ENCODE peak calls at places on chromosomes 12 and 14, in eight cellular contexts. W is endothelial cell, R is astrocyte of the spinal cord, U is neural crest cell, O is left ventricle myocardium inferior, X is brain microvascular endothelial cell, N is bronchial epithelial cell, M is nephron progenitor cell. K is an unnamed sample.

GRCh38 chr14:56271988-56272387 is 153.8 kb downstream of the PELI2 start:
- DNase-seq in W (no peak), R (peak; percentile 85), U (no peak), O (no peak), X (peak; percentile 71), N (peak; percentile 59), M (no peak), K (peak; percentile 57)

GRCh38 chr14:43308411-43308810 is 1198.7 kb downstream of the FSCB start:
- DNase-seq in W (no peak), R (no peak), U (no peak), O (no peak), X (no peak), N (no peak), M (no peak), K (no peak)

GRCh38 chr14:66965831-66966230 is 223.4 kb upstream of the GARIN2 start:
- DNase-seq in W (no peak), R (peak; percentile 1), U (no peak), O (no peak), X (no peak), N (peak; percentile 29), M (no peak), K (peak; percentile 57)

GRCh38 chr12:122862110-122862634 is 26.9 kb downstream of the HIP1R start:
- DNase-seq in W (no peak), R (no peak), U (no peak), O (no peak), X (no peak), N (no peak), M (no peak), K (no peak)

GRCh38 chr12:31531908-31532307 is 59.0 kb downstream of the DENND5B start:
- DNase-seq in W (no peak), R (no peak), U (no peak), O (no peak), X (no peak), N (no peak), M (no peak), K (no peak)

GRCh38 chr12:68189766-68190700 is 30.5 kb upstream of the IFNG start:
- DNase-seq in W (no peak), R (peak; percentile 88), U (no peak), O (no peak), X (peak; percentile 64), N (peak; percentile 83), M (no peak), K (peak; percentile 11)

GRCh38 chr12:120856980-120857379 is 47.2 kb downstream of the SPPL3 start:
- DNase-seq in W (no peak), R (no peak), U (no peak), O (no peak), X (no peak), N (peak; percentile 29), M (no peak), K (peak; percentile 20)

GRCh38 chr14:73685328-73685727 is 28.9 kb downstream of the PNMA1 start:
- DNase-seq in W (no peak), R (no peak), U (no peak), O (no peak), X (no peak), N (no peak), M (no peak), K (no peak)

GRCh38 chr12:79706156-79706555 is 15.4 kb upstream of the PAWR start:
- DNase-seq in W (no peak), R (no peak), U (no peak), O (no peak), X (no peak), N (peak; percentile 95), M (no peak), K (peak; percentile 61)

GRCh38 chr12:82655751-82656150 is 31.0 kb upstream of the TMTC2 start:
- DNase-seq in W (no peak), R (no peak), U (no peak), O (no peak), X (no peak), N (no peak), M (no peak), K (no peak)

GRCh38 chr12:128938886-128939285 is 85.6 kb downstream of the GLT1D1 start:
- DNase-seq in W (no peak), R (no peak), U (no peak), O (no peak), X (no peak), N (peak; percentile 55), M (no peak), K (no peak)

GRCh38 chr14:33617154-33617553 is 333.7 kb downstream of the EGLN3 start:
- DNase-seq in W (no peak), R (peak; percentile 87), U (no peak), O (no peak), X (peak; percentile 25), N (peak; percentile 83), M (no peak), K (peak; percentile 66)

GRCh38 chr14:106812788-106813476 is 1286.5 kb downstream of the TMEM121 start:
- DNase-seq in W (no peak), R (no peak), U (no peak), O (no peak), X (no peak), N (no peak), M (no peak), K (no peak)

GRCh38 chr14:102592969-102593840 is 756 bp downstream of the RCOR1 start:
- DNase-seq in W (peak; percentile 48), R (peak; percentile 33), U (peak; percentile 38), O (peak; percentile 57), X (no peak), N (no peak), M (peak; percentile 67), K (peak; percentile 36)
- TF ChIP-seq CTCF in W (peak; percentile 24), R (peak; percentile 35), U (peak; percentile 59), O (peak; percentile 59), X (peak; percentile 43), N (peak; percentile 40), M (peak; percentile 30), K (peak; percentile 73)

GRCh38 chr14:102158797-102159196 is 19.1 kb downstream of the WDR20 start:
- DNase-seq in W (no peak), R (no peak), U (no peak), O (no peak), X (no peak), N (no peak), M (no peak), K (no peak)

GRCh38 chr14:102155150-102155549 is 15.5 kb downstream of the WDR20 start:
- DNase-seq in W (no peak), R (peak; percentile 21), U (no peak), O (no peak), X (peak; percentile 16), N (no peak), M (no peak), K (peak; percentile 19)

GRCh38 chr14:102159841-102160240 is 20.1 kb downstream of the WDR20 start:
- DNase-seq in W (no peak), R (no peak), U (no peak), O (no peak), X (no peak), N (no peak), M (no peak), K (no peak)

GRCh38 chr14:102154121-102154520 is 14.4 kb downstream of the WDR20 start:
- DNase-seq in W (no peak), R (no peak), U (no peak), O (no peak), X (no peak), N (no peak), M (no peak), K (no peak)

DNA sequence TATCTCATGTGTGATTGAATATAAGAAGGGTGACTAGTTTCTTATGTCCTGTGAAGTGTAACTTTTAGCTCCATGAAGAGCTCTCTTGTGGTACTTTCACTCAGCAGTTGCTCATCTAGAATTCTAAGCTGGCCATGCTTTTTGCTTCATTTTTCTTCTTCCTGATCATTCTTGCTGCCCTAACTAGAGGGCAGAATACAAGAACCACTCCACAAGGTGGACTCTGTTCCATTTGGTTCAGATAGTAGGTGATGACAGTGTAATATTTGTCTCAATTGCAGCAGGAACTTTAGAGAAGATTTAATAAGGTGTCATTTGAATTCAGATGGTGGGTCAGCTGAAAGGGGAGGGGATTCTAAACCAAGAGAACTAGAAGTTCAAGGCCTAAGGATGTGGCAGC is 17.6 kb downstream of the WDR20 start:
- DNase-seq in W (no peak), R (no peak), U (no peak), O (no peak), X (no peak), N (no peak), M (no peak), K (no peak)
- TF ChIP-seq CTCF in W (no peak), R (no peak), U (no peak), O (no peak), X (no peak), N (no peak), M (no peak), K (no peak)

GRCh38 chr12:98373019-98373554 is 142.3 kb upstream of the TMPO start:
- DNase-seq in W (peak; percentile 41), R (peak; percentile 56), U (peak; percentile 33), O (no peak), X (peak; percentile 35), N (peak; percentile 52), M (peak; percentile 12), K (peak; percentile 52)

GRCh38 chr12:98372340-98373018 is 142.9 kb upstream of the TMPO start:
- DNase-seq in W (no peak), R (peak; percentile 5), U (no peak), O (no peak), X (no peak), N (no peak), M (no peak), K (no peak)

GRCh38 chr12:98370976-98371375 is 144.4 kb upstream of the TMPO start:
- DNase-seq in W (no peak), R (no peak), U (no peak), O (no peak), X (no peak), N (no peak), M (no peak), K (no peak)

GRCh38 chr12:98371419-98371818 is 144.0 kb upstream of the TMPO start:
- DNase-seq in W (no peak), R (peak; percentile 14), U (no peak), O (no peak), X (peak; percentile 20), N (no peak), M (no peak), K (no peak)

GRCh38 chr12:98373982-98374381 is 141.4 kb upstream of the TMPO start:
- DNase-seq in W (no peak), R (peak; percentile 8), U (no peak), O (no peak), X (peak; percentile 12), N (no peak), M (no peak), K (peak; percentile 4)
- TF ChIP-seq CTCF in W (peak; percentile 27), R (peak; percentile 45), U (peak; percentile 42), O (no peak), X (peak; percentile 53), N (peak; percentile 38), M (peak; percentile 41), K (peak; percentile 62)

DNA sequence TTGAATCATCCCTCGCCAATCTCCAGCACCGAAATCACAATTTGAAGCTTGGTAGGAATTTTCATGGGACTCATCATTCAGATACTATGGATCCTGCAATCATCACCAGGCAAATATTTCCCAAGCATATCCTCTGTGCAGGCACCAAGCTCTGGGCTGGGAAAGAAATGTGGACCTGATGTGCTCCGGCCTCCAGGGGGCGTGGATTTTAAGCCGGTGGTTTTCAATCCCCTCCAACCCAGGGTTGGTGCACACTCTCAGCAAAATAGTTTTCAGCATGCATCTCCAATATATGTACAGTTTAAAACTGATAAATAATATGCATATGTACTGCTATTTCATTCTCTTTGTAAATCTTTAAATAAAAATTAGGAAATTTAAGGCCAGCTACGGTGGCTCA is 98.9 kb downstream of the RBM19 start:
- DNase-seq in W (peak; percentile 50), R (no peak), U (peak; percentile 30), O (no peak), X (no peak), N (peak; percentile 16), M (peak; percentile 52), K (peak; percentile 37)
- TF ChIP-seq CTCF in W (peak; percentile 65), R (peak; percentile 65), U (peak; percentile 58), O (peak; percentile 25), X (peak; percentile 75), N (peak; percentile 38), M (peak; percentile 54), K (peak; percentile 78)

K was measured in HFFc6.